ENCODE peak calls at places on chromosomes 16 and 17, in eight cellular contexts. Z is transverse colon, I is prostate gland, Q is suprapubic skin, L is HL-60, U is stomach, A is H1, C is HCT116. J is an unnamed sample.

GRCh38 chr17:44781553-44782348 is 23.0 kb downstream of the ADAM11 start:
- DNase-seq in Z (no peak), L (no peak), Q (peak), A (no peak), U (no peak), C (no peak), I (no peak), J (no peak)

GRCh38 chr16:30741461-30741914 is 6.7 kb upstream of the PHKG2 start:
- DNase-seq in U (peak), Z (peak), A (no peak), Q (peak), L (no peak), C (peak), I (peak), J (peak)

GRCh38 chr17:73678999-73679398 is 34.8 kb upstream of the SDK2 start:
- DNase-seq in C (no peak), L (no peak), U (no peak), A (no peak), Z (no peak), Q (no peak), I (no peak), J (no peak)

GRCh38 chr17:4786111-4786491 is at the start of gene VMO1:
- DNase-seq in U (no peak), C (no peak), Q (no peak), A (no peak), Z (peak), L (no peak), I (no peak), J (no peak)

GRCh38 chr16:79589495-79590134 is 10.9 kb downstream of the MAF start:
- DNase-seq in U (no peak), A (no peak), L (no peak), C (no peak), Q (peak), I (no peak), Z (no peak), J (no peak)

GRCh38 chr16:3980311-3981111 is 100.0 kb upstream of the CREBBP start:
- DNase-seq in L (no peak), Z (no peak), C (no peak), U (no peak), Q (no peak), A (no peak), I (no peak), J (no peak)

GRCh38 chr17:80455328-80455710 is 21.1 kb downstream of the NPTX1 start:
- DNase-seq in I (no peak), Z (peak), C (peak), L (no peak), A (no peak), U (peak), Q (no peak), J (no peak)

GRCh38 chr16:79895917-79896203 is 295.3 kb upstream of the MAF start:
- DNase-seq in Z (no peak), C (no peak), L (no peak), U (no peak), Q (no peak), I (no peak), A (no peak), J (no peak)

GRCh38 chr17:2954898-2955445 is 108.4 kb downstream of the OR1D5 start:
- DNase-seq in Z (no peak), A (no peak), C (peak), L (no peak), I (no peak), U (peak), Q (no peak), J (peak)

GRCh38 chr17:2697611-2698162 is 13.9 kb downstream of the CLUH start:
- DNase-seq in L (no peak), Q (peak), C (no peak), A (no peak), Z (peak), U (no peak), I (no peak), J (no peak)

GRCh38 chr16:84854759-84855158 is 35.0 kb downstream of the CRISPLD2 start:
- DNase-seq in A (no peak), Q (no peak), I (no peak), Z (no peak), L (no peak), C (no peak), U (no peak), J (no peak)

GRCh38 chr17:4147751-4148310 is 4.8 kb downstream of the CYB5D2 start:
- DNase-seq in Z (no peak), C (no peak), A (no peak), Q (no peak), I (no peak), L (no peak), U (no peak), J (no peak)

GRCh38 chr17:6077746-6078145 is 7.6 kb downstream of the WSCD1 start:
- DNase-seq in U (no peak), Q (no peak), A (no peak), Z (no peak), C (no peak), I (no peak), L (no peak), J (no peak)

GRCh38 chr16:81482329-81483063 is 37.9 kb downstream of the CMIP start:
- DNase-seq in C (no peak), U (no peak), I (no peak), L (peak), A (no peak), Z (no peak), Q (no peak), J (no peak)

GRCh38 chr16:85872666-85873561 is 26.0 kb upstream of the IRF8 start:
- DNase-seq in Q (no peak), Z (peak), C (no peak), U (no peak), A (no peak), L (no peak), I (no peak), J (no peak)

GRCh38 chr16:89823087-89823823 is 5.0 kb upstream of the SPIRE2 start:
- DNase-seq in C (no peak), Q (no peak), A (no peak), Z (no peak), U (no peak), L (no peak), I (no peak), J (no peak)

GRCh38 chr17:76921340-76922036 is 53.3 kb downstream of the MGAT5B start:
- DNase-seq in U (no peak), Q (no peak), I (no peak), A (no peak), L (no peak), C (no peak), Z (no peak), J (no peak)

GRCh38 chr16:87948119-87948545 is 3.1 kb upstream of the BANP start:
- DNase-seq in U (no peak), Z (no peak), L (no peak), Q (no peak), C (no peak), A (no peak), I (no peak), J (no peak)

GRCh38 chr17:69117855-69118758 is 23.6 kb downstream of the ABCA6 start:
- DNase-seq in A (no peak), I (no peak), U (no peak), Q (no peak), C (no peak), L (no peak), Z (no peak), J (peak)

GRCh38 chr17:3981455-3981854 is 17.2 kb upstream of the ATP2A3 start:
- DNase-seq in Z (no peak), Q (peak), C (no peak), I (no peak), U (no peak), L (no peak), A (no peak), J (no peak)

GRCh38 chr17:81092518-81093095 is 57.7 kb downstream of the BAIAP2 start:
- DNase-seq in Z (no peak), Q (no peak), I (no peak), A (no peak), L (no peak), C (no peak), U (peak), J (no peak)

GRCh38 chr17:35371934-35372333 is 1.5 kb downstream of the SLFN11 start:
- DNase-seq in A (no peak), Q (no peak), U (no peak), C (no peak), L (no peak), Z (no peak), I (no peak), J (no peak)

GRCh38 chr17:35373984-35374765 is 754 bp upstream of the SLFN11 start:
- DNase-seq in Q (peak), A (no peak), U (peak), I (peak), L (no peak), C (no peak), Z (peak), J (no peak)

GRCh38 chr17:35372846-35373531 is 432 bp downstream of the SLFN11 start:
- DNase-seq in U (peak), L (no peak), C (no peak), Z (peak), A (no peak), Q (no peak), I (peak), J (peak)

GRCh38 chr17:35374766-35375344 is 1.4 kb upstream of the SLFN11 start:
- DNase-seq in Z (no peak), Q (no peak), I (no peak), C (no peak), A (no peak), U (no peak), L (no peak), J (peak)

DNA sequence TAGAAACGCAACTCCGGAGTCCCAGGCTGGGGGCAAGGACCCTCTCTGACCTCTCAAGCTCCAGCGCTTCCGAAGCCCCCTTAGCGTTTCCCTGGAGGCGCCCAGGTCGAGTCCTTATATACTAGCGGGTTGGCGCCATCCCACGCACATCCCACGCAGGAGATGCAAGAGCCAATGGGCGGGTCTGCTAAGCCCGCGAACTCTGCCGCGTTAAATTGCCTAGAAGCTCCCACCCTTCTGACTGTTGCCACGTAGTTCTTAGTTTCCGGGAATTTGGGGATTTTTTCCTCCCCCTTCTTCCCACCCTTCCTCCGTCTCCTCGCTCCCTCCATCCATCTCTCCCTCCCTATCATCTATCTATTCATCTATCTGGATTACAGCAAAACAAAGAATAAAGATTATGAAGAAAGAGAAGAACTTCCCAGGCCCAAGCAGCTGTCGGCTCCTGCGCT is at the start of gene SLFN11:
- DNase-seq in U (peak), C (no peak), Q (peak), Z (peak), A (no peak), I (peak), L (peak), J (peak)
- TF ChIP-seq POLR2AphosphoS5 in U (peak), C (no peak), Q (no peak), Z (peak), A (no peak), I (peak), L (peak), J (peak)

GRCh38 chr17:55348749-55349354 is 72.8 kb downstream of the MMD start:
- DNase-seq in A (no peak), I (peak), L (no peak), C (peak), U (peak), Q (no peak), Z (peak), J (peak)
- TF ChIP-seq CTCF in A (peak), I (peak), L (peak), C (peak), U (peak), Q (peak), Z (peak), J (peak)

DNA sequence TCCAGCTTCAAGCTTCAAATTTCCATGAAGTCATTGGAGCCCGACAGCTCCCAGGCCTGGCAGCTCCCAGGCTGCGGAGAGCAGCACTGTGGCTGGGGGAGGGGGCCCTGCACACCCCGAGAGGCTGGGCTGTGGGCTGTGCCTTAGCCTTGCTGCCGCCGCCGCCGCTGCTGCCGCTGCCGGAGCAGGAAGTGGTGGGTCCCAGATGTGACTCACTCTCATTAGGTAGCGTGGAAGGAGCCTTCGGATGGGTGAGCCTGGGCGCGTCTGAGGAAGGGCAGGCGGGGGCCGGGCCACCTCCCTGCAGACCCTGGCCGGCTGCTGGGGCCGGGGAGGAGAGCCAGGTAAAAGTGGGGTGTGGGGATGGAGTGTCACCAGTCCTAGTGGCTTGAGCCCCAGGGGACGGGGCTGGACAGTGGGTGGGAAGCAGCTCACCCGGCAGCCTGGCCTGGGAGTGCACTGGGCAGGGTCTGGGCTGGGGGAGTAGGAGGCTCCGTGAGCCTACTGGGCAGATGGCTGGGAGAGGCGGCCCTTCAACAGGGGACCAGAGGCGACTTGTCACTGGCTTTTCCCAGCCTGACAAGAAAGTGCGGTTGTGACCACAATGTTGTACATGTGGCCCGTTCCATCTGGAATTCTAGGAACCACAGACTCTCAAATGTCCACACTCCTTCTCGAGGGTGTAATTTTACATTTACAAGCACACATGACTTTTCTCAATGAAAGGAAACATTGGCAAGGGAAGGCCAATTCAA is at the start of gene ADCY7:
- DNase-seq in Q (peak), I (no peak), U (peak), L (no peak), Z (peak), A (no peak), C (peak), J (peak)
- TF ChIP-seq POLR2AphosphoS5 in Q (no peak), I (no peak), U (no peak), L (peak), Z (no peak), A (no peak), C (no peak), J (no peak)

GRCh38 chr16:67846320-67847063 is at the start of gene NUTF2:
- DNase-seq in Z (peak), L (peak), A (peak), I (peak), Q (peak), U (peak), C (peak), J (peak)
- TF ChIP-seq CTCF in Z (no peak), L (no peak), A (no peak), I (peak), Q (no peak), U (no peak), C (no peak), J (no peak)

J was measured in endothelial cell of umbilical vein.